ENCODE peak calls at places on chromosomes 5 and 9, in five cellular contexts. G, K, L, J and A are unnamed samples.

GRCh38 chr5:79193643-79194042 is 42.3 kb upstream of the JMY start:
- DNase-seq in G (no peak), L (no peak), J (no peak), K (no peak), A (no peak)

GRCh38 chr5:20974423-20974822 is 986.4 kb upstream of the CDH18 start:
- DNase-seq in G (no peak), J (peak), K (no peak), L (no peak), A (no peak)

GRCh38 chr9:122777052-122777451 is 11.7 kb upstream of the OR5C1 start:
- DNase-seq in J (no peak), K (no peak), G (no peak), L (no peak), A (no peak)

GRCh38 chr9:112711050-112711689 is 6.7 kb downstream of the INIP start:
- DNase-seq in J (no peak), G (no peak), L (no peak), K (no peak), A (no peak)

GRCh38 chr9:137494104-137494544 is 35.0 kb upstream of the NSMF start:
- DNase-seq in L (no peak), K (no peak), J (no peak), G (no peak), A (no peak)

GRCh38 chr5:111641533-111642230 is 115.3 kb downstream of the NREP start:
- DNase-seq in L (no peak), G (no peak), J (no peak), K (peak), A (no peak)

GRCh38 chr9:33222031-33222430 is 17.9 kb upstream of the SPINK4 start:
- DNase-seq in K (no peak), J (no peak), L (no peak), G (no peak), A (no peak)

GRCh38 chr5:124261133-124261532 is 485.3 kb downstream of the ZNF608 start:
- DNase-seq in L (no peak), G (no peak), K (no peak), J (no peak), A (no peak)

GRCh38 chr9:77826621-77827020 is 178.5 kb upstream of the GNA14 start:
- DNase-seq in K (no peak), L (no peak), J (no peak), G (no peak), A (no peak)

GRCh38 chr9:129282308-129283211 is 104.5 kb upstream of the IER5L start:
- DNase-seq in J (no peak), L (no peak), K (no peak), G (no peak), A (no peak)

GRCh38 chr5:148085934-148086333 is 22.2 kb downstream of the SPINK5 start:
- DNase-seq in L (no peak), G (no peak), J (no peak), K (no peak), A (no peak)

GRCh38 chr5:138274189-138274853 is at the start of gene GFRA3:
- DNase-seq in K (no peak), L (no peak), J (no peak), G (no peak), A (no peak)

GRCh38 chr5:83925321-83925877 is 204.7 kb upstream of the HAPLN1 start:
- DNase-seq in K (peak), J (no peak), L (no peak), G (no peak), A (no peak)